ENCODE peak calls at places on chromosome 9, in four cellular contexts. V is HepG2, I is K562, D is GM12878. A is an unnamed sample.

GRCh38 chr9:5388026-5388806 is 48.5 kb upstream of the RLN1 start:
- DNase-seq in D (no peak), V (no peak), I (no peak), A (no peak)

GRCh38 chr9:127812009-127812408 is 9.3 kb downstream of the FPGS start:
- DNase-seq in V (no peak), I (no peak), D (no peak), A (no peak)

GRCh38 chr9:137025120-137025966 is 2.7 kb downstream of the ABCA2 start:
- DNase-seq in V (peak; percentile 52), I (no peak), D (no peak), A (no peak)

GRCh38 chr9:92664394-92665152 is 5.4 kb downstream of the IPPK start:
- DNase-seq in I (no peak), D (no peak), V (no peak), A (no peak)

GRCh38 chr9:15317836-15318235 is 10.8 kb upstream of the TTC39B start:
- DNase-seq in D (no peak), I (no peak), V (no peak), A (no peak)

GRCh38 chr9:26833792-26834191 is 58.8 kb downstream of the CAAP1 start:
- DNase-seq in I (no peak), D (no peak), V (no peak), A (peak; percentile 9)

GRCh38 chr9:33860200-33860871 is 43.4 kb downstream of the UBE2R2 start:
- DNase-seq in V (no peak), I (no peak), D (no peak), A (peak; percentile 16)

GRCh38 chr9:75935606-75936005 is 45.1 kb downstream of the PCSK5 start:
- DNase-seq in D (no peak), V (no peak), I (no peak), A (no peak)

GRCh38 chr9:127684576-127684975 is 22.2 kb upstream of the CFAP157 start:
- DNase-seq in I (no peak), V (no peak), D (no peak), A (no peak)

GRCh38 chr9:10785255-10785654 is 172.5 kb upstream of the PTPRD start:
- DNase-seq in D (no peak), I (no peak), V (no peak), A (no peak)

GRCh38 chr9:73806876-73807275 is 655.2 kb downstream of the ANXA1 start:
- DNase-seq in D (no peak), V (no peak), I (no peak), A (no peak)

GRCh38 chr9:91775011-91775707 is 174.9 kb downstream of the ROR2 start:
- DNase-seq in D (no peak), I (peak; percentile 79), V (peak; percentile 43), A (peak; percentile 83)

GRCh38 chr9:91275641-91276040 is 86.1 kb downstream of the AUH start:
- DNase-seq in D (no peak), V (no peak), I (no peak), A (no peak)

GRCh38 chr9:16753256-16753655 is 117.2 kb downstream of the BNC2 start:
- DNase-seq in I (no peak), V (no peak), D (no peak), A (no peak)

GRCh38 chr9:14372437-14373318 is 58.7 kb upstream of the NFIB start:
- DNase-seq in D (no peak), V (peak; percentile 53), I (peak; percentile 16), A (no peak)

GRCh38 chr9:74499770-74500583 is 2.8 kb downstream of the RORB start:
- DNase-seq in I (no peak), D (no peak), V (no peak), A (no peak)

GRCh38 chr9:77018058-77019009 is 1.1 kb upstream of the FOXB2 start:
- DNase-seq in V (no peak), I (no peak), D (no peak), A (peak; percentile 56)

GRCh38 chr9:137303031-137303892 is 1.2 kb upstream of the NRARP start:
- DNase-seq in V (no peak), D (no peak), I (no peak), A (no peak)

GRCh38 chr9:90086076-90086475 is 481.3 kb downstream of the GADD45G start:
- DNase-seq in D (no peak), V (no peak), I (no peak), A (no peak)

GRCh38 chr9:135884328-135885035 is 22.9 kb downstream of the CAMSAP1 start:
- DNase-seq in I (no peak), V (peak; percentile 30), D (no peak), A (no peak)

GRCh38 chr9:121708768-121709488 is 57.5 kb downstream of the DAB2IP start:
- DNase-seq in D (no peak), I (peak; percentile 56), V (no peak), A (no peak)

GRCh38 chr9:95305770-95306492 is 11.6 kb downstream of the FANCC start:
- DNase-seq in V (no peak), I (no peak), D (no peak), A (no peak)

GRCh38 chr9:123248630-123249029 is 19.8 kb downstream of the STRBP start:
- DNase-seq in I (no peak), D (no peak), V (no peak), A (no peak)

GRCh38 chr9:98768344-98768743 is 28.0 kb downstream of the ANKS6 start:
- DNase-seq in D (no peak), V (no peak), I (no peak), A (no peak)

GRCh38 chr9:99964336-99964735 is 57.9 kb downstream of the STX17 start:
- DNase-seq in V (no peak), I (no peak), D (no peak), A (no peak)
- TF ChIP-seq FOXK2 in V (no peak), I (no peak), D (no peak), A (no peak)

GRCh38 chr9:110821064-110821463 is 152.5 kb downstream of the MUSK start:
- DNase-seq in D (no peak), V (no peak), I (no peak), A (no peak)

GRCh38 chr9:110815361-110815760 is 146.8 kb downstream of the MUSK start:
- DNase-seq in D (no peak), V (no peak), I (no peak), A (no peak)

DNA sequence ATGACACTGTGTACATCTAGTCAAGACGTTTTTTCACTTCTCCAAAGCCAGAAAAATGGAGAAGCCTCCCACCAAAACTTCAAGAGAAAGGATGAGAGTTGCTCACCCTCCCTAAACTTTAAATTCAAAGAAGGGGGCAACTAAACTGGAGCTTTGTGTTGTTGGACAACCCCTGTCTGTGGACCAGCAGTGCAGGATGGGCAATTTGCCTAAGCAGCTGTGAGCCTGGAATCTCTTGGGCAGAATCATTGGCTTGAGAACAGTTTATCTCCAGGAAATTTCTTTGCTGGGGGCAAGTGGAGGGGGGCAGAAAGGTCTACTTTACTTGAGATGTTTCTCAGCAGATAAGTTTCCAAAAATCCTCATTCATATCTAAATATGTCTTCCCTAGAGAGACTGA is 151.8 kb downstream of the MUSK start:
- DNase-seq in V (no peak), I (no peak), D (no peak), A (no peak)
- TF ChIP-seq FOXM1 in V (no peak), I (no peak), D (no peak), A (no peak)

DNA sequence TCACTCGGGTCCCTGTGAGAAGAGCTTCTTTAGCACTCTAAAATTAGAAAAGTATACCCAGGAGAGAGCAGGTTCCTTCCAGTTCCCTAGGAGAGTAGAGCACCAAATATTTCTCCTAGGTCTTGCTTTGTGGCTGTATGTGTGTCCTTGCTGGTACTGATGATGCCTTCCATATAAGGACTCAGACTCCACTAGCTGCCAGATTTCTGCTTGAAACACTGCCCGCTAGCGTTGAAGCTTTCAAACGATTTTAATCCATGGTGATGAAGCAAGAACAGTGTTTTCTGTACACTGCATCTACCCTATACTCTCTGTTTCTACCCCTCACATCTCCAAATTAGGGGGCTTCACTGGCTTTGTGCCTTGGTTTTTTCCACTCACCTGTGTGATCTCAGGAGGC is 2.4 kb upstream of the SMC2 start:
- DNase-seq in I (no peak), V (peak; percentile 32), D (no peak), A (peak; percentile 41)
- TF ChIP-seq SP1 in I (no peak), V (no peak), D (no peak), A (no peak)

DNA sequence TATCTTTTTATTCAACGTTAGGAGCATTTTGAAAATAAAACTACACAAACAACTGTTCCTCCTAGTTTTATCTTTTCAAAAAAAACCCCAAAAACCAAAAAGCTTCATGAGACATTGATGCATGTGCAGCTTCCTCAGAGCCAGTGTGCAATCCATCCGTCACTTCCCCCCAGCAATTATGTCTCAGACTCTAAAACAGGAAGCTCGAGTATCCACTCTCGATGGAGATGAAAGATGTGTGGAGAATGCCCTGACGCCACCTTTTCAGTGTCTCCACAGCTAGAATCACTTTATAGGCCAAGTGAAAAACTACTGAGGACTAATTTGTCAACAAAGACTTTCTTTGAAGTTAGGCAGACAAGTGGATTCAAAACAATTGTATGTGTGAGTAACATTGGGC is 408.9 kb upstream of the SMARCA2 start:
- DNase-seq in I (no peak), D (no peak), V (no peak), A (no peak)
- TF ChIP-seq FOXK2 in I (no peak), D (no peak), V (no peak), A (no peak)

GRCh38 chr9:113705938-113706519 is 170.1 kb upstream of the ZNF618 start:
- DNase-seq in D (no peak), V (peak; percentile 85), I (no peak), A (no peak)
- TF ChIP-seq FOXM1 in D (no peak), V (no peak), I (no peak), A (no peak)

GRCh38 chr9:109241931-109242330 is 74.9 kb upstream of the FRRS1L start:
- DNase-seq in V (no peak), I (no peak), D (no peak), A (no peak)
- TF ChIP-seq SP1 in V (no peak), I (no peak), D (no peak), A (no peak)